ENCODE peak calls at places on chromosomes 3 and 15, in nine cellular contexts. J is bronchial epithelial cell; K is left lung; R is CD8-positive, alpha-beta memory T cell; A is CD4-positive, alpha-beta T cell; P is ovary; H is PC-3; C is endothelial cell of umbilical vein; L is stomach. Y is an unnamed sample.

GRCh38 chr3:127961963-127962362 is 46.9 kb downstream of the KBTBD12 start:
- DNase-seq in C (no peak), R (no peak), H (peak; percentile 91), J (peak; percentile 99), K (no peak), P (no peak), A (no peak), L (peak; percentile 37), Y (no peak)

GRCh38 chr3:128624526-128625138 is 26.0 kb downstream of the RPN1 start:
- DNase-seq in K (no peak), J (no peak), R (no peak), H (no peak), A (no peak), L (no peak), P (no peak), C (peak; percentile 55), Y (no peak)

GRCh38 chr3:126956866-126957650 is 25.9 kb upstream of the PLXNA1 start:
- DNase-seq in P (no peak), J (peak; percentile 91), K (peak; percentile 27), R (no peak), C (no peak), A (no peak), L (no peak), H (no peak), Y (no peak)

GRCh38 chr3:141057436-141057835 is 6.3 kb downstream of the SPSB4 start:
- DNase-seq in H (no peak), A (no peak), L (no peak), K (no peak), J (no peak), R (no peak), P (no peak), C (no peak), Y (no peak)

GRCh38 chr3:44924102-44925084 is 50.0 kb downstream of the TGM4 start:
- DNase-seq in H (peak; percentile 29), K (no peak), L (no peak), P (no peak), R (no peak), C (no peak), J (no peak), A (no peak), Y (no peak)

GRCh38 chr3:194224536-194224935 is 88.6 kb downstream of the HES1 start:
- DNase-seq in C (no peak), K (no peak), H (no peak), A (no peak), J (no peak), P (no peak), R (no peak), L (no peak), Y (no peak)

GRCh38 chr3:51982352-51982837 is 940 bp upstream of the ACY1 start:
- DNase-seq in J (no peak), A (no peak), P (no peak), R (no peak), H (peak; percentile 75), C (no peak), L (peak; percentile 66), K (peak; percentile 57), Y (no peak)

GRCh38 chr3:47225310-47225906 is 57.2 kb downstream of the KIF9 start:
- DNase-seq in R (no peak), K (no peak), P (no peak), J (peak; percentile 11), A (no peak), L (no peak), C (no peak), H (no peak), Y (no peak)

GRCh38 chr15:91853968-91854943 is 748 bp downstream of the SLCO3A1 start:
- DNase-seq in K (peak; percentile 57), R (peak; percentile 35), H (no peak), A (no peak), J (peak; percentile 33), C (no peak), L (peak; percentile 42), P (peak; percentile 65), Y (peak; percentile 73)

GRCh38 chr3:35484939-35485605 is 154.3 kb upstream of the ARPP21 start:
- DNase-seq in C (no peak), H (no peak), P (no peak), A (no peak), L (no peak), J (no peak), K (no peak), R (no peak), Y (no peak)

GRCh38 chr3:188139466-188139865 is 14.5 kb upstream of the LPP start:
- DNase-seq in H (no peak), L (no peak), R (no peak), K (no peak), C (no peak), J (no peak), P (no peak), A (no peak), Y (no peak)

GRCh38 chr15:23035964-23036566 is 3.3 kb downstream of the TUBGCP5 start:
- DNase-seq in A (peak; percentile 27), L (peak; percentile 36), R (peak; percentile 32), P (no peak), H (peak; percentile 71), C (peak; percentile 46), K (no peak), J (peak; percentile 41), Y (no peak)

GRCh38 chr3:149596136-149596770 is 61.6 kb downstream of the WWTR1 start:
- DNase-seq in P (no peak), K (no peak), L (no peak), J (peak; percentile 43), R (no peak), H (no peak), C (peak; percentile 82), A (no peak), Y (no peak)

GRCh38 chr3:14016900-14017475 is 107.7 kb downstream of the CHCHD4 start:
- DNase-seq in L (no peak), H (peak; percentile 42), C (no peak), R (no peak), P (no peak), A (no peak), J (peak; percentile 63), K (no peak), Y (no peak)

GRCh38 chr3:39808467-39809180 is 785 bp upstream of the MYRIP start:
- DNase-seq in R (no peak), H (no peak), L (peak; percentile 40), A (no peak), C (peak; percentile 64), K (peak; percentile 31), J (no peak), P (peak; percentile 32), Y (no peak)
- H3K27me3 ChIP-seq in R (peaks cover 19% of the 10 kb centered on the region), H (peaks cover 54% of the 10 kb centered on the region), L (peaks cover 49% of the 10 kb centered on the region), A (peaks cover 60% of the 10 kb centered on the region), C (no peaks in the 10 kb centered on the region), K (peaks cover 71% of the 10 kb centered on the region), J (peaks cover 42% of the 10 kb centered on the region), P (no peaks in the 10 kb centered on the region), Y (peaks cover 39% of the 10 kb centered on the region)

GRCh38 chr15:70523634-70524033 is 239.7 kb downstream of the UACA start:
- DNase-seq in A (no peak), L (peak; percentile 14), H (no peak), R (no peak), K (peak; percentile 9), J (no peak), P (no peak), C (no peak), Y (no peak)

GRCh38 chr15:70521576-70522322 is 241.6 kb downstream of the UACA start:
- DNase-seq in L (peak; percentile 19), K (peak; percentile 12), R (no peak), H (no peak), P (no peak), C (no peak), J (no peak), A (no peak), Y (no peak)

GRCh38 chr15:70524470-70524869 is 238.9 kb downstream of the UACA start:
- DNase-seq in K (no peak), P (no peak), L (peak; percentile 5), R (no peak), A (no peak), C (no peak), H (no peak), J (no peak), Y (no peak)

GRCh38 chr15:70523192-70523591 is 240.2 kb downstream of the UACA start:
- DNase-seq in L (no peak), A (no peak), J (no peak), H (no peak), P (no peak), C (no peak), K (no peak), R (no peak), Y (no peak)

GRCh38 chr15:70522323-70522966 is 240.9 kb downstream of the UACA start:
- DNase-seq in P (no peak), H (no peak), R (no peak), L (peak; percentile 13), A (no peak), C (no peak), K (no peak), J (no peak), Y (no peak)
- H3K27me3 ChIP-seq in P (no peaks in the 10 kb centered on the region), H (no peaks in the 10 kb centered on the region), R (no peaks in the 10 kb centered on the region), L (peaks cover 6% of the 10 kb centered on the region), A (no peaks in the 10 kb centered on the region), C (peaks cover 9% of the 10 kb centered on the region), K (no peaks in the 10 kb centered on the region), J (peaks cover 22% of the 10 kb centered on the region), Y (no peaks in the 10 kb centered on the region)

DNA sequence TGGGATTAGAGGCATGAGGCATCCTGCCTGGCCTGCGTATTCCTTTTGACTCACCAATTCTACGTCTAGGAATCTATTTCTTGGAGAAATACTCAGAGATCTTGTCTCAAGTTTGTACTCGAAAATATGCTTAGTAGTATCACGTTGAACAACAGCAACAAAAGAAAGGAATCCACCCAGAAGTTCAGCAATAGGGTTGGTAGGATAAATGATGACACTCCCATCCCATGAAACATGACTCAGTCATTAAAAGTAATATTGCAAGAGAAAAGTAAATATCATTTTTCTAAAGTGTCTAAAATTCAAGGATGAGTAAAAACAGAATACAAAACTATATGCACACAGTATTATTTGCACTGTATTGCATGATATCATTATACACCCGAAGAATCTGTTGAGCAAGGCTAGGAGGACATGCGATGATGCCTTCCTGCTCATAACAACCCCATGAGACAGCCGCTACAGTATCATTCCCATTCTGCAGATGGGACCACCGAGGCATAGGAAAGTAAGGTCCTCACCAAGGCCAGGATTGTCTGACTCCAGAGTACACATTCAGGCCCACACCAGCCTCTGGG is 61.5 kb downstream of the SLC6A1 start:
- DNase-seq in A (no peak), R (no peak), K (no peak), P (no peak), L (no peak), C (no peak), H (peak; percentile 52), J (peak; percentile 79), Y (no peak)
- H3K27me3 ChIP-seq in A (peaks cover 4% of the 10 kb centered on the region), R (no peaks in the 10 kb centered on the region), K (peaks cover 42% of the 10 kb centered on the region), P (no peaks in the 10 kb centered on the region), L (peaks cover 63% of the 10 kb centered on the region), C (peaks cover 12% of the 10 kb centered on the region), H (peaks cover 28% of the 10 kb centered on the region), J (peaks cover 5% of the 10 kb centered on the region), Y (peaks cover 19% of the 10 kb centered on the region)

DNA sequence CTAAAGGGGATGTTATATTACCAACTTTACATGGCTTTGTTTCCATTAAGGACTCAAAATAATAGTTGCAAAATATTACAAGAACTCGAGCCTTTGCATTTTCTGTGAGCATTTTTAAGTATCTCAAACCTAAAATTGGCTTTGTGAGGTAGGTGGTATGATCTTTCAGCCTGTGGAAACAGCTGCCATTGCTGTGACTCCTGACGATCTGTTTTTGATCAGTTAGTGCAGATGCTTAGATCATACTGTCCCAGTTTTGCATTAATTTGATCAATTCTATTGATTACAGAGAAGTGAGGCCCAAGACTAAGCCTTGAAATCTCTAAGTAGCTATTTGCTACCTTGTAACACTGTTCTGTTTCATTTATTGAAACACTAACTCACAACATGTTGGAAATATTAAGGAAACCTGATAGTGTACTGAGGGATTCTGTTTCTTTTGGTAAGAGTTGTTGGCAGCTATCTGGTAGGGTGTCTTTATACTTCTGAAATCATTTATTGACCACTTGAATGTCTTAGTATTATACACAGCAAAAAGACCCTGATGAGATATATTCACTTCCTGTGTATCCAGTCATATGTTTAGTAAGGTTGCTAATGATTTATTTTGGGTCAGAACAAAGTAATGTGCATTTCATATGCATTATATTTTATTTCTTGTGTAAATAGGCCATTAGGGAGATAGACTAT is 14.8 kb downstream of the SKIL start:
- DNase-seq in H (no peak), K (no peak), C (no peak), A (no peak), J (no peak), R (no peak), P (no peak), L (no peak), Y (no peak)
- H3K27me3 ChIP-seq in H (no peaks in the 10 kb centered on the region), K (no peaks in the 10 kb centered on the region), C (no peaks in the 10 kb centered on the region), A (no peaks in the 10 kb centered on the region), J (no peaks in the 10 kb centered on the region), R (no peaks in the 10 kb centered on the region), P (no peaks in the 10 kb centered on the region), L (no peaks in the 10 kb centered on the region), Y (no peaks in the 10 kb centered on the region)